ENCODE peak calls at places on chromosomes 12 and 14, in ten cellular contexts. L is GM13977, O is mesothelial cell of epicardium, B is ovary, J is testis, W is tibial artery, D is astrocyte, Z is HFFc6, H is GM10248, M is WTC11. C is an unnamed sample.

GRCh38 chr12:59115995-59116394 is 195.7 kb upstream of the LRIG3 start:
- DNase-seq in L (no peak), O (no peak), B (no peak), J (no peak), W (no peak), D (no peak), Z (no peak), H (no peak), M (no peak), C (no peak)

GRCh38 chr12:116427200-116427932 is 131.8 kb upstream of the MAP1LC3B2 start:
- DNase-seq in L (no peak), O (peak; percentile 52), B (no peak), J (no peak), W (no peak), D (no peak), Z (peak; percentile 55), H (no peak), M (peak; percentile 82), C (no peak)

GRCh38 chr12:22083167-22083566 is 37.1 kb downstream of the CMAS start:
- DNase-seq in L (peak; percentile 31), O (no peak), B (no peak), J (no peak), W (no peak), D (peak; percentile 19), Z (peak; percentile 7), H (no peak), M (no peak), C (peak; percentile 33)

GRCh38 chr14:23123419-23123818 is 4.4 kb upstream of the CEBPE start:
- DNase-seq in L (no peak), O (no peak), B (peak; percentile 67), J (peak; percentile 69), W (no peak), D (no peak), Z (no peak), H (no peak), M (no peak), C (no peak)

GRCh38 chr12:50604640-50604920 is 99.8 kb downstream of the DIP2B start:
- DNase-seq in L (no peak), O (no peak), B (no peak), J (no peak), W (no peak), D (no peak), Z (no peak), H (no peak), M (no peak), C (no peak)

GRCh38 chr12:12689672-12690287 is 6.2 kb downstream of the GPR19 start:
- DNase-seq in L (no peak), O (no peak), B (no peak), J (no peak), W (no peak), D (no peak), Z (no peak), H (no peak), M (no peak), C (peak; percentile 35)

GRCh38 chr14:97077253-97077653 is 280.1 kb downstream of the VRK1 start:
- DNase-seq in L (peak; percentile 31), O (no peak), B (no peak), J (peak; percentile 31), W (peak; percentile 58), D (peak; percentile 93), Z (peak; percentile 6), H (no peak), M (no peak), C (peak; percentile 59)

GRCh38 chr12:42603246-42603645 is 13.7 kb upstream of the PRICKLE1 start:
- DNase-seq in L (no peak), O (no peak), B (no peak), J (no peak), W (no peak), D (no peak), Z (no peak), H (no peak), M (no peak), C (no peak)

DNA sequence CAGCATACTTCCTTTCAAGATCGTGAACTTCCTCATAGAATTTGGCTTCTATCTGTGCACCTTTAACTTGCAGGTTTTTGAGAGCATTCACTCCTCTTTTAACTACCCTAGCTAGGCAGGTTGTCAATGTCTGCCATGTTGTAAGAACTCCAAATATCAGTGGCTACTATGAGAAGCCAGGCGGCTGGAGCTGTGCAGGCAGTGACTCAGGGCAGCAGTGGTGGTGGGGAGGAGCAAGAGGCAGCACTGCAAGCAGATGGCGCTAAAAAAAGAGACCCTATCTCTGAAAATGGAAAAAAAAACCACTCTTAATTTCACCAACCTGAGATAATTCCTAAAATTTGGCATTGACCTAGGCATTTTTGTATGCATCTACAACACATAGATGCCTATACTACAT is 28.5 kb downstream of the YARS2 start:
- DNase-seq in L (no peak), O (no peak), B (no peak), J (no peak), W (no peak), D (no peak), Z (no peak), H (no peak), M (no peak), C (no peak)
- TF ChIP-seq CTCF in L (no peak), O (no peak), B (no peak), J (no peak), W (no peak), D (no peak), Z (no peak), H (no peak), M (no peak), C (no peak)

GRCh38 chr12:126617312-126617711 is 1552.1 kb downstream of the AACS start:
- DNase-seq in L (no peak), O (no peak), B (no peak), J (peak; percentile 18), W (no peak), D (no peak), Z (peak; percentile 0), H (no peak), M (no peak), C (peak; percentile 3)
- TF ChIP-seq CTCF in L (peak; percentile 26), O (no peak), B (no peak), J (no peak), W (no peak), D (peak; percentile 13), Z (peak; percentile 64), H (no peak), M (no peak), C (no peak)

GRCh38 chr14:79645753-79646362 is 565.4 kb downstream of the DIO2 start:
- DNase-seq in L (no peak), O (no peak), B (no peak), J (no peak), W (no peak), D (no peak), Z (no peak), H (no peak), M (no peak), C (no peak)

DNA sequence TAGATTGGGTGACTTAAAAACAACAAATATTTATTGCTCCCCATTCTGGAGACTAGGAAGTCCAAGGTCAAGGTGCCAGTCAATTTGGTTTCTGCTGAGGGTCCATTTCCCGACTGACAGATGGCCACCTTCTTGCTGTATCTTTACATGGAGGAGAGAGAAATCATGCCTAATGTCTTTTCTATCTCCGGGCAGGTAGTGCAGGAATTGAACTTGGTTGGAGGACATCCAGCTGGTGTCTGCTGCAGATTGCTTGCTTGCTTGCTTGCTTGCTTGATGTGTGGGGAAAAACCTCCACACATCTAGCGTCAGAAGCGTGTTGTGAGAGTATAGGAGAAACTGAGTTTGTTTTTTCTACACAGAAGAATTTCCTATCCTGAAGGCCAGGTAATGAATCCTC is 561.4 kb downstream of the DIO2 start:
- DNase-seq in L (no peak), O (no peak), B (no peak), J (no peak), W (no peak), D (no peak), Z (no peak), H (no peak), M (no peak), C (no peak)
- TF ChIP-seq CTCF in L (no peak), O (no peak), B (no peak), J (no peak), W (no peak), D (no peak), Z (no peak), H (no peak), M (no peak), C (no peak)

GRCh38 chr12:5654019-5654418 is 222.1 kb downstream of the NTF3 start:
- DNase-seq in L (no peak), O (no peak), B (no peak), J (no peak), W (no peak), D (no peak), Z (no peak), H (no peak), M (no peak), C (no peak)

GRCh38 chr12:5650804-5651461 is 219.0 kb downstream of the NTF3 start:
- DNase-seq in L (no peak), O (no peak), B (no peak), J (no peak), W (no peak), D (no peak), Z (no peak), H (no peak), M (no peak), C (no peak)

GRCh38 chr12:5648692-5649338 is 216.9 kb downstream of the NTF3 start:
- DNase-seq in L (no peak), O (no peak), B (no peak), J (no peak), W (no peak), D (no peak), Z (peak; percentile 9), H (no peak), M (peak; percentile 48), C (peak; percentile 5)
- TF ChIP-seq CTCF in L (peak; percentile 34), O (peak; percentile 58), B (peak; percentile 28), J (peak; percentile 49), W (peak; percentile 57), D (peak; percentile 36), Z (peak; percentile 73), H (peak; percentile 30), M (peak; percentile 34), C (peak; percentile 15)